ENCODE peak calls at places on chromosomes 6 and 20, in seven cellular contexts. T is dorsolateral prefrontal cortex, A is stomach, J is ovary, G is heart left ventricle, K is ascending aorta, D is IMR-90. P is an unnamed sample.

GRCh38 chr20:22555791-22556564 is 28.4 kb downstream of the FOXA2 start:
- DNase-seq in T (no peak), G (no peak), J (no peak), K (no peak), D (no peak), A (no peak), P (no peak)

GRCh38 chr6:104589940-104590339 is 269.8 kb downstream of the HACE1 start:
- DNase-seq in J (no peak), A (no peak), K (no peak), G (no peak), D (no peak), T (no peak), P (no peak)

GRCh38 chr20:23244916-23245552 is 105.6 kb upstream of the NXT1 start:
- DNase-seq in A (no peak), J (no peak), K (no peak), T (no peak), D (no peak), G (no peak), P (no peak)

GRCh38 chr6:3876131-3876530 is 27.0 kb downstream of the FAM50B start:
- DNase-seq in G (no peak), A (no peak), D (no peak), J (no peak), K (no peak), T (no peak), P (no peak)

GRCh38 chr6:106056738-106057390 is 29.3 kb upstream of the PRDM1 start:
- DNase-seq in J (no peak), K (no peak), D (no peak), G (no peak), A (peak), T (no peak), P (no peak)

GRCh38 chr20:16661738-16662137 is 68.1 kb upstream of the SNRPB2 start:
- DNase-seq in D (no peak), J (no peak), K (no peak), G (no peak), T (no peak), A (no peak), P (no peak)

GRCh38 chr20:41992481-41992880 is 374.3 kb upstream of the CHD6 start:
- DNase-seq in J (no peak), T (no peak), K (no peak), G (no peak), D (no peak), A (no peak), P (no peak)

GRCh38 chr6:109772961-109773431 is 81.9 kb downstream of the FIG4 start:
- DNase-seq in A (peak), J (no peak), D (peak), T (no peak), G (peak), K (no peak), P (no peak)

GRCh38 chr20:62356948-62357667 is 10.0 kb downstream of the LAMA5 start:
- DNase-seq in D (peak), K (peak), J (peak), G (peak), A (no peak), T (no peak), P (peak)

GRCh38 chr6:37783831-37784584 is 35.5 kb upstream of the ZFAND3 start:
- DNase-seq in D (no peak), G (no peak), T (peak), K (peak), A (peak), J (peak), P (no peak)

GRCh38 chr6:137248702-137249101 is 29.5 kb upstream of the IFNGR1 start:
- DNase-seq in G (no peak), K (no peak), D (no peak), A (no peak), J (no peak), T (no peak), P (no peak)

GRCh38 chr6:80543598-80544181 is 437.2 kb downstream of the BCKDHB start:
- DNase-seq in K (no peak), A (no peak), T (no peak), J (no peak), D (peak), G (no peak), P (peak)

GRCh38 chr20:64116541-64117423 is 9.4 kb upstream of the NPBWR2 start:
- DNase-seq in A (peak), K (no peak), T (no peak), G (no peak), D (no peak), J (no peak), P (no peak)

GRCh38 chr20:10671221-10671849 is 2.5 kb downstream of the JAG1 start:
- DNase-seq in T (peak), J (peak), A (peak), D (peak), G (peak), K (peak), P (peak)

GRCh38 chr20:41006126-41006935 is 22.3 kb upstream of the TOP1 start:
- DNase-seq in J (no peak), A (no peak), G (no peak), T (no peak), K (no peak), D (no peak), P (no peak)

GRCh38 chr6:32666420-32667300 is at the start of gene HLA-DQB1:
- DNase-seq in A (no peak), K (no peak), J (no peak), G (no peak), T (no peak), D (no peak), P (peak)

GRCh38 chr6:157143171-157143884 is 180.0 kb downstream of the TMEM242 start:
- DNase-seq in G (no peak), T (no peak), A (no peak), D (peak), J (no peak), K (peak), P (no peak)

GRCh38 chr6:115358616-115359015 is 702.1 kb downstream of the FRK start:
- DNase-seq in T (no peak), A (no peak), G (no peak), J (no peak), K (no peak), D (no peak), P (no peak)

GRCh38 chr6:56938634-56939294 is 16.1 kb upstream of the BEND6 start:
- DNase-seq in A (no peak), G (no peak), D (peak), J (no peak), K (peak), T (peak), P (peak)

GRCh38 chr6:33273924-33274902 is 2.3 kb downstream of the RPS18 start:
- DNase-seq in D (no peak), A (no peak), T (no peak), K (no peak), G (no peak), J (no peak), P (no peak)

GRCh38 chr20:60330461-60330860 is 372.2 kb downstream of the CDH26 start:
- DNase-seq in K (no peak), G (no peak), A (no peak), D (no peak), J (no peak), T (no peak), P (no peak)

GRCh38 chr20:1804129-1804503 is 91.1 kb upstream of the SIRPA start:
- DNase-seq in D (no peak), G (no peak), J (no peak), K (peak), A (no peak), T (no peak), P (no peak)

GRCh38 chr6:86609549-86610388 is 327.6 kb upstream of the HTR1E start:
- DNase-seq in J (no peak), A (no peak), T (no peak), K (no peak), G (no peak), D (no peak), P (no peak)

GRCh38 chr6:159170333-159170672 is 1.1 kb downstream of the FNDC1 start:
- DNase-seq in D (no peak), K (no peak), G (no peak), A (no peak), T (no peak), J (no peak), P (no peak)

GRCh38 chr6:136125585-136125984 is 124.5 kb downstream of the MTFR2 start:
- DNase-seq in D (no peak), T (no peak), A (no peak), J (no peak), G (no peak), K (no peak), P (no peak)

GRCh38 chr20:35617397-35618031 is 1.9 kb downstream of the SPAG4 start:
- DNase-seq in G (peak), J (peak), D (peak), K (peak), T (no peak), A (peak), P (peak)

GRCh38 chr6:169961772-169962561 is 210.5 kb downstream of the ERMARD start:
- DNase-seq in G (no peak), K (peak), D (no peak), T (peak), A (peak), J (peak), P (no peak)

GRCh38 chr6:159680104-159680503 is 12.9 kb downstream of the SOD2 start:
- DNase-seq in J (no peak), D (peak), K (no peak), T (no peak), A (no peak), G (no peak), P (no peak)

GRCh38 chr6:133756046-133756445 is 132.9 kb upstream of the TCF21 start:
- DNase-seq in J (no peak), G (no peak), D (peak), A (no peak), T (no peak), K (no peak), P (no peak)

GRCh38 chr6:136655251-136656014 is 105.2 kb upstream of the MAP7 start:
- DNase-seq in J (no peak), K (no peak), G (no peak), A (no peak), D (no peak), T (no peak), P (no peak)

GRCh38 chr6:118748311-118749062 is 97.1 kb upstream of the CEP85L start:
- DNase-seq in T (peak), K (no peak), J (peak), A (no peak), G (no peak), D (peak), P (no peak)

GRCh38 chr20:43942661-43943285 is 28.1 kb downstream of the TOX2 start:
- DNase-seq in J (no peak), T (no peak), G (no peak), A (no peak), K (no peak), D (peak), P (peak)

GRCh38 chr6:135419162-135419561 is 78.4 kb downstream of the AHI1 start:
- DNase-seq in G (no peak), J (no peak), D (peak), A (no peak), K (no peak), T (no peak), P (no peak)

GRCh38 chr6:4271761-4272505 is 136.6 kb upstream of the ECI2 start:
- DNase-seq in A (no peak), T (no peak), G (no peak), K (no peak), D (no peak), J (no peak), P (no peak)

GRCh38 chr6:63572733-63573139 is 456 bp downstream of the LOC128125822 start:
- DNase-seq in D (no peak), T (no peak), J (no peak), A (no peak), K (no peak), G (no peak), P (no peak)

GRCh38 chr20:18724077-18724476 is 89.5 kb upstream of the SCP2D1 start:
- DNase-seq in J (no peak), A (no peak), T (no peak), G (no peak), D (no peak), K (no peak), P (no peak)

GRCh38 chr6:6878921-6879585 is 228.7 kb upstream of the RREB1 start:
- DNase-seq in T (no peak), J (no peak), D (peak), K (no peak), A (no peak), G (no peak), P (peak)

GRCh38 chr20:17534077-17534476 is 2.9 kb upstream of the BFSP1 start:
- DNase-seq in A (no peak), D (no peak), J (no peak), T (no peak), G (no peak), K (no peak), P (no peak)

GRCh38 chr20:15556869-15557268 is 1016.4 kb downstream of the KIF16B start:
- DNase-seq in T (no peak), G (no peak), J (no peak), K (no peak), A (no peak), D (no peak), P (no peak)

GRCh38 chr6:113997106-113997505 is 26.2 kb upstream of the HDAC2 start:
- DNase-seq in D (peak), T (no peak), J (no peak), G (no peak), A (no peak), K (no peak), P (peak)
- H3K27ac ChIP-seq in D (no peak), T (peak), J (no peak), G (no peak), A (no peak), K (peak), P (no peak)

GRCh38 chr6:43746071-43746470 is 23.9 kb upstream of the VEGFA start:
- DNase-seq in K (peak), T (no peak), G (no peak), J (no peak), D (no peak), A (no peak), P (no peak)
- TF ChIP-seq CTCF in K (no peak), T (no peak), G (no peak), J (no peak), D (no peak), A (no peak), P (no peak)

GRCh38 chr6:2817778-2818443 is 23.8 kb downstream of the SERPINB1 start:
- DNase-seq in D (peak), A (no peak), G (no peak), J (no peak), K (no peak), T (no peak), P (peak)
- H3K27ac ChIP-seq in D (no peak), A (peak), G (peak), J (no peak), K (peak), T (peak), P (no peak)

GRCh38 chr6:30614044-30614842 is 2.8 kb downstream of the PPP1R10 start:
- DNase-seq in G (no peak), J (no peak), T (no peak), K (no peak), A (no peak), D (no peak), P (no peak)

GRCh38 chr6:30615958-30616810 is 859 bp downstream of the PPP1R10 start:
- DNase-seq in T (no peak), D (no peak), K (no peak), A (no peak), J (no peak), G (no peak), P (no peak)

GRCh38 chr6:30615219-30615957 is 1.7 kb downstream of the PPP1R10 start:
- DNase-seq in J (no peak), A (peak), G (no peak), T (no peak), K (no peak), D (peak), P (no peak)

GRCh38 chr6:30613251-30614043 is 3.6 kb downstream of the PPP1R10 start:
- DNase-seq in G (no peak), J (no peak), D (peak), T (no peak), A (no peak), K (no peak), P (no peak)

GRCh38 chr6:30614843-30615218 is 2.2 kb downstream of the PPP1R10 start:
- DNase-seq in J (peak), G (peak), D (peak), T (peak), A (peak), K (peak), P (peak)
- TF ChIP-seq CTCF in J (no peak), G (no peak), D (no peak), T (peak), A (no peak), K (no peak), P (no peak)

DNA sequence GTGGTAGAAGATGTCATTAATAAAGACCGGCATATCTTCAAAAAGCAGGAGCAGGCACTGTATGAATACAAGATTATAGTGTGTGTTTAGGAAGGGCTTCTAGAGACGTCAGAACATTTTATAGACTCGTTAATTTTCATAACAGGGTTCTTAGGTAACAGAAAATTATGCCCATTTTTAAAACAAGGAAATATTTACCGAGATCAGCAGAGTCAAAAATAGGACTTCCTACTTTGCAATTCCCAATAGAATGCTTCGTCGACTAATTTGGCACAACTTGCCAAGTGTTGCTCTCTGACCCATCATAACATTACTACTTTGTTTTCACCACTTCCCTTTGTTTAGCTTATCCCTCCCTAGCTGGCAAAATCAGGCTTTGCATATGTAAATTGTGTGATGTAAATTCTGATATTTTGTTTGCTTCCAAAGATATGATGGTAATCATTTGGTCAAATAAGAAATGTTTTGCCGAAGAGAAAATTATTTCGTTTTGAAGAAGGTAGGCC is 903 bp upstream of the RANBP9 start:
- DNase-seq in J (no peak), K (no peak), G (no peak), A (no peak), T (no peak), D (peak), P (no peak)
- H3K27ac ChIP-seq in J (peak), K (peak), G (peak), A (peak), T (peak), D (peak), P (peak)

DNA sequence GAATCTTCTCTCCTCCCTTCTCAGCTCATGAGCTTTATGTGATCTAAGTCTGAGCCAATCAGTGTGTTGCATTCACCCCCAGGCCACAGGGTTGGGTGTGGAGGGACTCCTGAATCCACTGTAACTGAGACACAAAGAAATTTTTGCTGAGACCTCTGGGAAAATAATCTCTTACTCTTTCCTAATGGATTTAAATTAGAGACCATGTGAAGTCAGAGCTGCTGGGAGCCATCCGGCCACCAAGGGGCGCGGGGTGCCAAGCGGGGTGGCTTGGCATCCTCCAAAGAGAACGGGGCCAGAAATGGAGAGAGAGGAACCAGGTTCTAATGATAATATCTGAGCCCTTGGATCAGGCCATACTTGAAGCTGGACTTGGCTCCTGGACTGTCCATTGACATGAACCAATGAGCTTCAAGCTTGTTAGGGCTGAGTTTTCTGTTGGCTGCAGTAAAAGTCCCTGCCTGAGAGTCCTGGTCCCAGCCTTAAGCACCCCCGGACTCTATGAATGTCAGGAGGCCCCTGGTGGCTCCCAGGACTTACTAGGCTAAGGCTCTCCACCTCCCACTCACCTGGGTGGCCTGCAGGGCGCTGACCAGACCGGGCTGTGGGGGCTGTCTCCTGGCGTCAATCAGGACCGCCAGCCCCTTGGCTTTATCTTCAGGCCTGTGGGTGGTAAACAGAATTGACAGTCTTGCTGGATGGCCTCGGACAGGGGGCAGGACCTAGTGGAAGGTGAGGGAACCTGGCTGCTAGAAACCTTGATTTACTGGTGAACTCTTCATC is 32.8 kb downstream of the KIAA1755 start:
- DNase-seq in G (no peak), A (no peak), D (no peak), T (no peak), K (no peak), J (peak), P (no peak)
- TF ChIP-seq CTCF in G (no peak), A (no peak), D (no peak), T (no peak), K (no peak), J (no peak), P (no peak)

P was measured in RWPE1.